ENCODE peak calls at places on chromosomes 7 and 10, in nine cellular contexts. One of them, this sample, is unnamed.

GRCh38 chr7:91083855-91084644 is 180.2 kb upstream of the FZD1 start:
- DNase-seq in body of pancreas: peak; percentile 39
- DNase-seq in endothelial cell of umbilical vein: peak; percentile 42
- DNase-seq in MM.1S: no peak
- DNase-seq in psoas muscle: no peak
- DNase-seq in heart right ventricle: peak; percentile 55
- DNase-seq in CD8-positive, alpha-beta T cell: no peak
- DNase-seq in fibroblast of lung: no peak
- DNase-seq in RWPE2: no peak
- DNase-seq in this sample: no peak

GRCh38 chr10:92200564-92200963 is 90.3 kb downstream of the CPEB3 start:
- DNase-seq in body of pancreas: no peak
- DNase-seq in endothelial cell of umbilical vein: peak; percentile 27
- DNase-seq in MM.1S: no peak
- DNase-seq in psoas muscle: no peak
- DNase-seq in heart right ventricle: no peak
- DNase-seq in CD8-positive, alpha-beta T cell: no peak
- DNase-seq in fibroblast of lung: peak; percentile 51
- DNase-seq in RWPE2: no peak
- DNase-seq in this sample: no peak

GRCh38 chr7:41508755-41509154 is 194.1 kb downstream of the INHBA start:
- DNase-seq in body of pancreas: no peak
- DNase-seq in endothelial cell of umbilical vein: peak; percentile 72
- DNase-seq in MM.1S: no peak
- DNase-seq in psoas muscle: no peak
- DNase-seq in heart right ventricle: no peak
- DNase-seq in CD8-positive, alpha-beta T cell: no peak
- DNase-seq in fibroblast of lung: no peak
- DNase-seq in RWPE2: no peak
- DNase-seq in this sample: peak; percentile 59

GRCh38 chr10:24929056-24929544 is 23.3 kb downstream of the PRTFDC1 start:
- DNase-seq in body of pancreas: no peak
- DNase-seq in endothelial cell of umbilical vein: no peak
- DNase-seq in MM.1S: no peak
- DNase-seq in psoas muscle: no peak
- DNase-seq in heart right ventricle: no peak
- DNase-seq in CD8-positive, alpha-beta T cell: no peak
- DNase-seq in fibroblast of lung: peak; percentile 92
- DNase-seq in RWPE2: no peak
- DNase-seq in this sample: no peak

GRCh38 chr7:130108809-130109208 is 38.5 kb downstream of the KLHDC10 start:
- DNase-seq in body of pancreas: no peak
- DNase-seq in endothelial cell of umbilical vein: no peak
- DNase-seq in MM.1S: no peak
- DNase-seq in psoas muscle: no peak
- DNase-seq in heart right ventricle: no peak
- DNase-seq in CD8-positive, alpha-beta T cell: no peak
- DNase-seq in fibroblast of lung: no peak
- DNase-seq in RWPE2: no peak
- DNase-seq in this sample: no peak

GRCh38 chr10:42987121-42987541 is 89.7 kb upstream of the RET start:
- DNase-seq in body of pancreas: peak; percentile 2
- DNase-seq in endothelial cell of umbilical vein: no peak
- DNase-seq in MM.1S: no peak
- DNase-seq in psoas muscle: no peak
- DNase-seq in heart right ventricle: no peak
- DNase-seq in CD8-positive, alpha-beta T cell: peak; percentile 8
- DNase-seq in fibroblast of lung: no peak
- DNase-seq in RWPE2: no peak
- DNase-seq in this sample: no peak

GRCh38 chr10:127976701-127977367 is 69.9 kb downstream of the PTPRE start:
- DNase-seq in body of pancreas: no peak
- DNase-seq in endothelial cell of umbilical vein: peak; percentile 70
- DNase-seq in MM.1S: no peak
- DNase-seq in psoas muscle: no peak
- DNase-seq in heart right ventricle: no peak
- DNase-seq in CD8-positive, alpha-beta T cell: no peak
- DNase-seq in fibroblast of lung: peak; percentile 75
- DNase-seq in RWPE2: no peak
- DNase-seq in this sample: no peak

GRCh38 chr10:3803295-3803883 is 18.4 kb upstream of the KLF6 start:
- DNase-seq in body of pancreas: peak; percentile 86
- DNase-seq in endothelial cell of umbilical vein: no peak
- DNase-seq in MM.1S: no peak
- DNase-seq in psoas muscle: no peak
- DNase-seq in heart right ventricle: no peak
- DNase-seq in CD8-positive, alpha-beta T cell: no peak
- DNase-seq in fibroblast of lung: peak; percentile 35
- DNase-seq in RWPE2: no peak
- DNase-seq in this sample: no peak

GRCh38 chr10:133339708-133340380 is 3.1 kb upstream of the CALY start:
- DNase-seq in body of pancreas: no peak
- DNase-seq in endothelial cell of umbilical vein: no peak
- DNase-seq in MM.1S: no peak
- DNase-seq in psoas muscle: no peak
- DNase-seq in heart right ventricle: no peak
- DNase-seq in CD8-positive, alpha-beta T cell: no peak
- DNase-seq in fibroblast of lung: no peak
- DNase-seq in RWPE2: no peak
- DNase-seq in this sample: no peak

GRCh38 chr10:28125701-28126100 is 126.8 kb upstream of the ODAD2 start:
- DNase-seq in body of pancreas: no peak
- DNase-seq in endothelial cell of umbilical vein: no peak
- DNase-seq in MM.1S: no peak
- DNase-seq in psoas muscle: no peak
- DNase-seq in heart right ventricle: no peak
- DNase-seq in CD8-positive, alpha-beta T cell: no peak
- DNase-seq in fibroblast of lung: peak; percentile 93
- DNase-seq in RWPE2: no peak
- DNase-seq in this sample: no peak

GRCh38 chr7:42262907-42263466 is 26.0 kb upstream of the GLI3 start:
- DNase-seq in body of pancreas: peak; percentile 60
- DNase-seq in endothelial cell of umbilical vein: no peak
- DNase-seq in MM.1S: no peak
- DNase-seq in psoas muscle: peak; percentile 70
- DNase-seq in heart right ventricle: peak; percentile 44
- DNase-seq in CD8-positive, alpha-beta T cell: no peak
- DNase-seq in fibroblast of lung: peak; percentile 91
- DNase-seq in RWPE2: peak; percentile 72
- DNase-seq in this sample: no peak

GRCh38 chr7:11935905-11936304 is 103.9 kb upstream of the THSD7A start:
- DNase-seq in body of pancreas: no peak
- DNase-seq in endothelial cell of umbilical vein: peak; percentile 9
- DNase-seq in MM.1S: no peak
- DNase-seq in psoas muscle: no peak
- DNase-seq in heart right ventricle: no peak
- DNase-seq in CD8-positive, alpha-beta T cell: no peak
- DNase-seq in fibroblast of lung: no peak
- DNase-seq in RWPE2: no peak
- DNase-seq in this sample: no peak

GRCh38 chr10:104895541-104895940 is 254.5 kb downstream of the SORCS3 start:
- DNase-seq in body of pancreas: no peak
- DNase-seq in endothelial cell of umbilical vein: no peak
- DNase-seq in MM.1S: no peak
- DNase-seq in psoas muscle: no peak
- DNase-seq in heart right ventricle: no peak
- DNase-seq in CD8-positive, alpha-beta T cell: no peak
- DNase-seq in fibroblast of lung: no peak
- DNase-seq in RWPE2: no peak
- DNase-seq in this sample: no peak

GRCh38 chr10:92839191-92840085 is 8.9 kb upstream of the EXOC6 start:
- DNase-seq in body of pancreas: peak; percentile 59
- DNase-seq in endothelial cell of umbilical vein: peak; percentile 97
- DNase-seq in MM.1S: peak; percentile 38
- DNase-seq in psoas muscle: peak; percentile 66
- DNase-seq in heart right ventricle: peak; percentile 71
- DNase-seq in CD8-positive, alpha-beta T cell: peak; percentile 46
- DNase-seq in fibroblast of lung: peak; percentile 70
- DNase-seq in RWPE2: no peak
- DNase-seq in this sample: peak; percentile 75

GRCh38 chr7:52179934-52180333 is 855.5 kb upstream of the POM121L12 start:
- DNase-seq in body of pancreas: no peak
- DNase-seq in endothelial cell of umbilical vein: no peak
- DNase-seq in MM.1S: no peak
- DNase-seq in psoas muscle: no peak
- DNase-seq in heart right ventricle: no peak
- DNase-seq in CD8-positive, alpha-beta T cell: no peak
- DNase-seq in fibroblast of lung: no peak
- DNase-seq in RWPE2: no peak
- DNase-seq in this sample: no peak

GRCh38 chr7:52189153-52189778 is 846.2 kb upstream of the POM121L12 start:
- DNase-seq in body of pancreas: no peak
- DNase-seq in endothelial cell of umbilical vein: no peak
- DNase-seq in MM.1S: no peak
- DNase-seq in psoas muscle: no peak
- DNase-seq in heart right ventricle: no peak
- DNase-seq in CD8-positive, alpha-beta T cell: no peak
- DNase-seq in fibroblast of lung: no peak
- DNase-seq in RWPE2: no peak
- DNase-seq in this sample: no peak

DNA sequence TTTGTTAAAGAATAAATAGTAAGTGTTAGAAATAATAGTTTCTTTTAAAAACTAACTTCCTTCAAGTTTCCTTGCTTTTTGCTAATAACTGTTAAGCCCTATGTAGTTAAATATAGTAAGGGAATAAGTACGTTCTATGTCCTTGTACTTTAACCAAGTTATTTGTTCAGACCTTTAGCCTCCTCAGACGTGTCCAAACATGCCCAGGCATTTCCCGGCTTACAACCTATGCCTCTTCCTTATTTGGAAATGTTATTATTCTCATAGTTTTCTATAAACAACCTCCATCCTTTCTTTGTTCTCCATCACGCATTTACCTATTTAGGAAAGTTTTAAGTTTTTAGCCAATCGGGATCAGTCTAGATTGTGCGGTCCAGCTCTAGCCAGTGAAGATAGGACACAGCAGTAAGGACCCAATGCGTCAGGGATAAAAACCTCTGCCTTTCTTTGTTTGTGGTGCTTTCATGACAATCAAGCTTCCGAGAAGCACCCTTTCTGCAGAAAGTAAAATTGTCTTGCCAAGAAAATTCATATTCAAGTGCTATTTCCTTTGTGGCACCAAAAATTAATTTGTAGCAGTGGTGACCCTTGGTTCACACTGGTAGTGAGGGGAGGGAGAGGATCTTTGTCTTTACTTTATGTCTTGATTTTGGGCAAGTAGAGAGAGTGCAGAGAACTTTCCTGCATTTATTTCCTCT is 851.3 kb upstream of the POM121L12 start:
- DNase-seq in body of pancreas: no peak
- DNase-seq in endothelial cell of umbilical vein: no peak
- DNase-seq in MM.1S: no peak
- DNase-seq in psoas muscle: no peak
- DNase-seq in heart right ventricle: no peak
- DNase-seq in CD8-positive, alpha-beta T cell: no peak
- DNase-seq in fibroblast of lung: no peak
- DNase-seq in RWPE2: no peak
- DNase-seq in this sample: no peak
- H3K4me1 ChIP-seq in body of pancreas: no peaks in the 10 kb centered on the region
- H3K4me1 ChIP-seq in endothelial cell of umbilical vein: no peaks in the 10 kb centered on the region
- H3K4me1 ChIP-seq in MM.1S: no peaks in the 10 kb centered on the region
- H3K4me1 ChIP-seq in psoas muscle: no peaks in the 10 kb centered on the region
- H3K4me1 ChIP-seq in heart right ventricle: no peaks in the 10 kb centered on the region
- H3K4me1 ChIP-seq in CD8-positive, alpha-beta T cell: no peaks in the 10 kb centered on the region
- H3K4me1 ChIP-seq in fibroblast of lung: no peaks in the 10 kb centered on the region
- H3K4me1 ChIP-seq in RWPE2: no peaks in the 10 kb centered on the region
- H3K4me1 ChIP-seq in this sample: no peaks in the 10 kb centered on the region

GRCh38 chr10:116654816-116655215 is 34.1 kb downstream of the PNLIPRP2 start:
- DNase-seq in body of pancreas: no peak
- DNase-seq in endothelial cell of umbilical vein: no peak
- DNase-seq in MM.1S: no peak
- DNase-seq in psoas muscle: no peak
- DNase-seq in heart right ventricle: no peak
- DNase-seq in CD8-positive, alpha-beta T cell: no peak
- DNase-seq in fibroblast of lung: no peak
- DNase-seq in RWPE2: no peak
- DNase-seq in this sample: no peak
- TF ChIP-seq CTCF in body of pancreas: no peak
- TF ChIP-seq CTCF in endothelial cell of umbilical vein: no peak
- TF ChIP-seq CTCF in MM.1S: peak; percentile 27
- TF ChIP-seq CTCF in psoas muscle: no peak
- TF ChIP-seq CTCF in heart right ventricle: no peak
- TF ChIP-seq CTCF in CD8-positive, alpha-beta T cell: no peak
- TF ChIP-seq CTCF in fibroblast of lung: no peak
- TF ChIP-seq CTCF in RWPE2: no peak
- TF ChIP-seq CTCF in this sample: no peak

DNA sequence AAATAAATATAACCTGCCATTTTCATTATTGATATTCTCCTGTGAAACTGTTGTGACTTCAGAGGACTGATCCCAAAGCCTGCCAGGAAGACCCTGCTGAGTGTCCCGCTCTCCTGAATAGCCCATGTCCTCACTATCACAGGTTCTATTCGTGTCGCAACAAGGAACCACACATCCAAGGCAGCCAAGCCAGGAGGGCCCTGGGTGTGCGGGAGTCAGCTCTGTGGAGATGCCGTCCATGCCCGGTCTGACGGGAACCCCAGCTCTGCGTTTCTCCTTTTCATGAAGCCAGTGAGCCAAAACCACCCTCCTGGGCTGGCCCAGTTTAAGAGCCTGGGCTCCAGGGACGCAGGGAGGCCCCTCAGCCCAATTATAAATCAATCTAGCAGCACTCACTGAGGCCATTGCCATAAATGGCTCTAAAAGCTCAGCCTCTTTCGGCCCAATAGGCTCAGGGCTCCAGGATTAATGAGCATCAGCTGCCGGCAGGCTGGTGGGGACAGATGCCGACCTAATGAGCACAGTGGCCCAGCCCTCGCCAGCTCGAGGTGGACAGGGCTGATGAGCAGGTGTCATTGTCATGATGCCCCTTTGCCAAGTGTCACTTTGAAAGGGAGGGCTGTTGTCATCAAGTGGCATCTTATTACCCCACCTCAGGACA is 177.9 kb downstream of the PLXNA4 start:
- DNase-seq in body of pancreas: no peak
- DNase-seq in endothelial cell of umbilical vein: no peak
- DNase-seq in MM.1S: no peak
- DNase-seq in psoas muscle: peak; percentile 40
- DNase-seq in heart right ventricle: no peak
- DNase-seq in CD8-positive, alpha-beta T cell: no peak
- DNase-seq in fibroblast of lung: no peak
- DNase-seq in RWPE2: no peak
- DNase-seq in this sample: no peak
- H3K4me1 ChIP-seq in body of pancreas: peaks cover 5% of the 10 kb centered on the region
- H3K4me1 ChIP-seq in endothelial cell of umbilical vein: no peaks in the 10 kb centered on the region
- H3K4me1 ChIP-seq in MM.1S: no peaks in the 10 kb centered on the region
- H3K4me1 ChIP-seq in psoas muscle: peaks cover 10% of the 10 kb centered on the region
- H3K4me1 ChIP-seq in heart right ventricle: peaks cover 46% of the 10 kb centered on the region
- H3K4me1 ChIP-seq in CD8-positive, alpha-beta T cell: no peaks in the 10 kb centered on the region
- H3K4me1 ChIP-seq in fibroblast of lung: no peaks in the 10 kb centered on the region
- H3K4me1 ChIP-seq in RWPE2: no peaks in the 10 kb centered on the region
- H3K4me1 ChIP-seq in this sample: no peaks in the 10 kb centered on the region

DNA sequence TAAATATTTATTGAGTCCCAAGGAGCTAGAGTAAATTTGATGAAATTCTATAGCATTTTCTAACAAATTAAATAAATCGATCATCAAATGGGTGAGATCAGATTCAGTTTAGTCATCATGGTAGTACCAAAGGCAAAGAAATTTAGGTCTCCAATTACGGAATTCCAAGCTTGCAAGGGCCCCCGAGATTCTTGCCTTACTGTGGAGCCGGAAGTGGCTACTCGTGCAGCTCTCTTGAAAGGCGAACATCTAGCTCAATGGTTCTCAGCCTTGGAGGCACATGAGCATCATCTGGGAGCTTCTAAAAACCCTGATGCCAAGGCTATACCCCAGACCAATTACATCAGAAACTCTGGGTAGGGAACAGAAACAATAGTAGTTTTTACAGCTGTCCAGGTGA is 117.9 kb upstream of the PRR15 start:
- DNase-seq in body of pancreas: no peak
- DNase-seq in endothelial cell of umbilical vein: no peak
- DNase-seq in MM.1S: no peak
- DNase-seq in psoas muscle: no peak
- DNase-seq in heart right ventricle: no peak
- DNase-seq in CD8-positive, alpha-beta T cell: no peak
- DNase-seq in fibroblast of lung: no peak
- DNase-seq in RWPE2: no peak
- DNase-seq in this sample: no peak
- TF ChIP-seq CTCF in body of pancreas: no peak
- TF ChIP-seq CTCF in endothelial cell of umbilical vein: no peak
- TF ChIP-seq CTCF in MM.1S: no peak
- TF ChIP-seq CTCF in psoas muscle: no peak
- TF ChIP-seq CTCF in heart right ventricle: no peak
- TF ChIP-seq CTCF in CD8-positive, alpha-beta T cell: no peak
- TF ChIP-seq CTCF in fibroblast of lung: no peak
- TF ChIP-seq CTCF in RWPE2: no peak
- TF ChIP-seq CTCF in this sample: no peak

This sample was measured in right lobe of liver.